ENCODE peak calls at places on chromosomes 1 and 21, in ten cellular contexts. Z is GM06990, N is astrocyte of the spinal cord, U is heart left ventricle, V is right lobe of liver, E is AG09309, Y is suprapubic skin, Q is fibroblast of the aortic adventitia, I is colonic mucosa, O is pancreas. T is an unnamed sample.

GRCh38 chr1:151372411-151372934 is at the start of gene SELENBP1:
- DNase-seq in Y (peak; percentile 90), U (peak; percentile 79), I (peak; percentile 98), N (peak; percentile 56), V (peak; percentile 92), Z (no peak), E (no peak), O (peak; percentile 84), Q (peak; percentile 84), T (peak; percentile 26)

GRCh38 chr1:11028018-11028417 is 15.6 kb downstream of the TARDBP start:
- DNase-seq in Y (no peak), U (no peak), N (no peak), Z (no peak), Q (no peak), E (no peak), I (no peak), O (no peak), V (peak; percentile 27), T (no peak)

GRCh38 chr1:30661311-30661710 is 62.1 kb downstream of the MATN1 start:
- DNase-seq in E (no peak), U (peak; percentile 24), I (no peak), Q (no peak), O (peak; percentile 27), Z (no peak), Y (no peak), N (no peak), V (peak; percentile 17), T (no peak)

GRCh38 chr1:66556161-66556611 is 22.2 kb downstream of the SGIP1 start:
- DNase-seq in Y (no peak), O (no peak), E (no peak), Q (no peak), I (no peak), Z (no peak), N (no peak), U (no peak), V (no peak), T (no peak)

GRCh38 chr1:117985973-117986372 is 56.4 kb downstream of the WDR3 start:
- DNase-seq in Z (no peak), Q (no peak), I (no peak), U (no peak), N (no peak), O (no peak), Y (no peak), V (no peak), E (no peak), T (no peak)

GRCh38 chr21:17050646-17051045 is 462.2 kb upstream of the CXADR start:
- DNase-seq in V (no peak), U (no peak), Q (no peak), Y (no peak), Z (no peak), O (no peak), N (no peak), I (no peak), E (no peak), T (no peak)

GRCh38 chr1:208668991-208669390 is 424.8 kb upstream of the PLXNA2 start:
- DNase-seq in Q (no peak), V (no peak), N (peak; percentile 3), Y (no peak), O (no peak), E (no peak), I (no peak), Z (no peak), U (no peak), T (no peak)

GRCh38 chr1:150981805-150982712 is at the start of gene ANXA9:
- DNase-seq in O (no peak), U (no peak), E (no peak), N (no peak), Y (no peak), Q (no peak), V (peak; percentile 87), Z (no peak), I (peak; percentile 62), T (no peak)

GRCh38 chr1:16175610-16176553 is 20.0 kb upstream of the EPHA2 start:
- DNase-seq in V (peak; percentile 93), Y (peak; percentile 93), N (peak; percentile 95), Q (peak; percentile 93), O (peak; percentile 90), I (peak; percentile 89), Z (no peak), U (peak; percentile 93), E (peak; percentile 67), T (peak; percentile 71)

GRCh38 chr1:10509823-10510509 is 35.2 kb downstream of the PEX14 start:
- DNase-seq in Z (no peak), I (no peak), O (no peak), V (no peak), N (no peak), U (no peak), E (no peak), Q (no peak), Y (no peak), T (no peak)

GRCh38 chr1:65189716-65190115 is 41.7 kb downstream of the AK4 start:
- DNase-seq in Z (no peak), V (no peak), Y (no peak), I (no peak), E (no peak), U (no peak), N (peak; percentile 49), Q (no peak), O (no peak), T (no peak)

GRCh38 chr1:82838066-82838465 is 1037.3 kb downstream of the ADGRL2 start:
- DNase-seq in U (no peak), I (no peak), N (peak; percentile 19), O (no peak), Y (no peak), Q (peak; percentile 37), V (no peak), Z (no peak), E (no peak), T (peak; percentile 6)

GRCh38 chr1:192159034-192159433 is 772 bp downstream of the RGS18 start:
- DNase-seq in U (no peak), E (no peak), Q (no peak), O (no peak), I (no peak), V (no peak), Z (no peak), Y (no peak), N (no peak), T (no peak)

GRCh38 chr1:87450615-87451209 is 122.0 kb downstream of the LMO4 start:
- DNase-seq in V (no peak), N (no peak), Q (no peak), Y (no peak), E (no peak), U (no peak), I (peak; percentile 39), O (no peak), Z (peak; percentile 32), T (no peak)
- TF ChIP-seq CTCF in V (no peak), N (no peak), Q (no peak), Y (no peak), E (no peak), U (no peak), I (no peak), O (no peak), Z (peak; percentile 34), T (no peak)

GRCh38 chr1:162708286-162708685 is 76.0 kb downstream of the DDR2 start:
- DNase-seq in E (no peak), Q (no peak), Z (no peak), I (no peak), V (no peak), N (no peak), O (no peak), Y (no peak), U (no peak), T (no peak)

GRCh38 chr1:162709870-162710269 is 77.6 kb downstream of the DDR2 start:
- DNase-seq in V (no peak), U (no peak), Z (no peak), I (no peak), E (no peak), Y (no peak), O (no peak), Q (no peak), N (no peak), T (no peak)

GRCh38 chr1:162711066-162711465 is 78.8 kb downstream of the DDR2 start:
- DNase-seq in E (no peak), I (no peak), Z (no peak), Q (no peak), Y (no peak), O (no peak), N (no peak), V (no peak), U (no peak), T (peak; percentile 11)

GRCh38 chr1:162709132-162709860 is 77.0 kb downstream of the DDR2 start:
- DNase-seq in U (no peak), Q (no peak), Z (no peak), I (no peak), Y (no peak), O (no peak), N (no peak), V (no peak), E (no peak), T (no peak)

DNA sequence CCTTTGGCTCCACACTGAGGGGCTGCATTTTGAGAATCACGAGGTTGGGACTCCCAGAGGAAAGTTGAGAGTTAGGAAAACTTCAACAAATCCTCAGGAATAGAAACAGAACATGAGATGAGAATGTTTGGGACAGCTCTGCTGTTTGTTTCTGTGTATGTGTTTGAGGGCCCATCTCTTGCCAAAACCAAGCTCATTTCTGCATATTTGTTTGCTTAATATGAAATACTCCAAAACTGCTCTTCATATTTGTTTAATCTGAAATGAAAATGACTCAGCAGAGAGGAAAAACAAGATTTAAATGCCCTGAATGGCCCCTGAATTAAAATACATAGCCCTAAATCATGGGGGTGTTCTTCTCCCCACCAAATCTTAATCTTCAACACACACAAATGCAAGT is 78.1 kb downstream of the DDR2 start:
- DNase-seq in U (no peak), Q (peak; percentile 60), O (no peak), I (no peak), V (no peak), E (no peak), Z (no peak), Y (no peak), N (no peak), T (no peak)
- H3K4me3 ChIP-seq in U (no peak overlapping the region), Q (no peak overlapping the region), O (no peak overlapping the region), I (no peak overlapping the region), V (no peak overlapping the region), E (no peak overlapping the region), Z (no peak overlapping the region), Y (no peak overlapping the region), N (no peak overlapping the region), T (no peak overlapping the region)

DNA sequence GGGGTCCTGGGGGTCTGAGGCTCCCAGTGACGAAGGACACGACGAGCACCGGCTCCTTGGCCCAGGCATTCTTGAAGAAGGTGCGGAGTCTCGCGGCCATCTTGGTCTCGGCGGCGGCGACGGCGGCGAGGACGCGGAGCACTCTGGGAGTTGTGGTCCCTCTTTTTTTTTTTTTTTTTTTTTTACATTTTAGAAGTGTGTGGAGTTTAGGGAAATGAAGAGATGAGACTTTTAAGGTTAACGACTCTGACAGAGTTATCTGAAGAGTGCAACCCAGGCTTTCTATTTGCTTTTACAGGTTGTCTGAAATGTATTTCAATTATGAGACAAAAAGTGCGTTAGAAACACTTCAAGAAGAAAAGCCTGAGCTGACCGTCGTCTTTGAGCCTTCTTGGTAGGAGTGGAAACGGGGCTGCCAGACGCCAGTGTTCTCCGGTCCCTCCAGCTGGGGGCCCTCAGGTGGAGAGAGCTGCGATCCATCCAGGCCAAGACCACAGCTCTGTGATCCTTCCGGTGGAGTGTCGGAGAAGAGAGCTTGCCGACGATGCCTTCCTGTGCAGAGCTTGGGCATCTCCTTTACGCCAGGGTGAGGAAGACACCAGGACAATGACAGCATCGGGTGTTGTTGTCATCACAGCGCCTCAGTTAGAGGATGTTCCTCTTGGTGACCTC is 9.7 kb downstream of the OR2B11 start:
- DNase-seq in E (no peak), V (peak; percentile 69), U (peak; percentile 81), O (peak; percentile 82), Y (no peak), N (peak; percentile 75), Q (peak; percentile 53), I (peak; percentile 56), Z (peak; percentile 73), T (peak; percentile 6)
- TF ChIP-seq CTCF in E (no peak), V (no peak), U (no peak), O (no peak), Y (no peak), N (no peak), Q (no peak), I (no peak), Z (no peak), T (no peak)

GRCh38 chr1:19423130-19423529 is 62.2 kb downstream of the CAPZB start:
- DNase-seq in U (no peak), Z (no peak), N (no peak), O (no peak), E (no peak), Q (no peak), Y (no peak), I (no peak), V (no peak), T (no peak)
- H3K4me3 ChIP-seq in U (no peak overlapping the region), Z (no peak overlapping the region), N (no peak overlapping the region), O (no peak overlapping the region), E (no peak overlapping the region), Q (no peak overlapping the region), Y (no peak overlapping the region), I (no peak overlapping the region), V (no peak overlapping the region), T (no peak overlapping the region)